ENCODE peak calls at places on chromosomes 6 and 20, in ten cellular contexts. D is esophagus squamous epithelium, J is A549, P is PC-9, W is left ventricle myocardium inferior, B is fibroblast of lung, Z is MM.1S, K is esophagus muscularis mucosa, Q is mammary epithelial cell, I is lung. V is an unnamed sample. For H3K4me1, the result is how much of the 10 kb centered on the place peaks cover.

GRCh38 chr6:140203611-140204553 is 829.4 kb upstream of the CITED2 start:
- DNase-seq in D (no peak), B (peak), P (no peak), W (no peak), I (no peak), Z (peak), Q (no peak), K (no peak), J (no peak), V (no peak)

GRCh38 chr6:108953681-108954080 is 105.5 kb downstream of the ARMC2 start:
- DNase-seq in Z (no peak), B (no peak), D (no peak), P (no peak), J (no peak), Q (no peak), I (no peak), K (no peak), W (no peak), V (no peak)

GRCh38 chr6:126396131-126396530 is 56.2 kb downstream of the CENPW start:
- DNase-seq in B (no peak), W (no peak), P (no peak), I (no peak), Z (no peak), D (no peak), J (no peak), Q (no peak), K (no peak), V (no peak)

GRCh38 chr20:15220009-15220656 is 882.7 kb upstream of the FLRT3 start:
- DNase-seq in P (no peak), K (no peak), D (no peak), Q (peak), J (no peak), I (no peak), W (no peak), Z (no peak), B (no peak), V (no peak)

GRCh38 chr20:59525500-59526241 is 78.7 kb upstream of the PHACTR3 start:
- DNase-seq in K (no peak), J (peak), I (peak), B (peak), Q (peak), D (no peak), P (peak), Z (peak), W (peak), V (peak)

GRCh38 chr6:168834814-168835213 is 393.8 kb downstream of the SMOC2 start:
- DNase-seq in W (no peak), J (no peak), I (no peak), P (no peak), Z (no peak), D (no peak), B (no peak), K (peak), Q (no peak), V (no peak)

GRCh38 chr6:105993769-105994521 is 92.2 kb upstream of the PRDM1 start:
- DNase-seq in Q (no peak), B (peak), J (no peak), P (no peak), K (no peak), D (no peak), W (peak), I (no peak), Z (peak), V (peak)

GRCh38 chr20:61525781-61526431 is 273.8 kb downstream of the CDH4 start:
- DNase-seq in K (no peak), D (no peak), W (no peak), I (no peak), Z (no peak), Q (no peak), B (peak), J (no peak), P (no peak), V (no peak)

GRCh38 chr6:133951881-133952814 is 876 bp upstream of the TBPL1 start:
- DNase-seq in B (peak), I (peak), K (no peak), Q (peak), J (peak), D (no peak), P (peak), W (peak), Z (peak), V (peak)

GRCh38 chr6:74268821-74269600 is 573.0 kb downstream of the CD109 start:
- DNase-seq in K (no peak), P (no peak), I (no peak), B (no peak), W (no peak), Q (no peak), D (no peak), Z (no peak), J (no peak), V (no peak)

GRCh38 chr6:46046558-46047169 is 31.0 kb upstream of the CLIC5 start:
- DNase-seq in K (peak), J (no peak), D (no peak), Q (no peak), P (no peak), B (no peak), W (no peak), Z (no peak), I (no peak), V (no peak)

GRCh38 chr6:54173084-54173483 is 61.8 kb downstream of the MLIP start:
- DNase-seq in W (no peak), B (peak), Q (no peak), J (no peak), P (no peak), D (no peak), K (no peak), Z (no peak), I (no peak), V (no peak)

GRCh38 chr6:35850209-35850608 is 45.1 kb downstream of the LHFPL5 start:
- DNase-seq in Z (no peak), J (no peak), B (no peak), W (no peak), D (no peak), K (no peak), I (no peak), P (no peak), Q (no peak), V (no peak)

GRCh38 chr20:59955131-59955796 is 3.0 kb upstream of the CDH26 start:
- DNase-seq in P (no peak), Z (peak), W (no peak), D (no peak), J (peak), B (no peak), Q (no peak), I (no peak), K (no peak), V (no peak)

GRCh38 chr6:6176132-6176531 is 144.3 kb downstream of the F13A1 start:
- DNase-seq in Q (no peak), J (no peak), P (no peak), W (no peak), D (no peak), B (no peak), K (no peak), I (no peak), Z (no peak), V (no peak)

GRCh38 chr6:71203211-71203610 is 85.4 kb upstream of the OGFRL1 start:
- DNase-seq in Z (no peak), K (no peak), D (no peak), W (no peak), I (no peak), B (no peak), J (no peak), Q (no peak), P (no peak), V (no peak)

GRCh38 chr6:1738682-1739081 is 129.0 kb downstream of the FOXC1 start:
- DNase-seq in K (no peak), J (no peak), D (no peak), W (no peak), I (no peak), P (no peak), Q (no peak), Z (no peak), B (no peak), V (no peak)
- H3K4me1 ChIP-seq in K (under half), J (under half), D (under half), W (under half), I (under half), P (under half), Q (under half), Z (under half), B (under half), V (under half)

GRCh38 chr6:110039996-110040383 is 61.9 kb downstream of the GPR6 start:
- DNase-seq in B (peak), I (peak), W (no peak), Q (peak), P (peak), J (peak), K (no peak), Z (peak), D (no peak), V (peak)
- H3K4me3 ChIP-seq in B (peak), I (no peak), W (peak), Q (no peak), P (peak), J (peak), K (peak), Z (peak), D (peak), V (peak)

GRCh38 chr20:1824834-1825233 is 70.4 kb upstream of the SIRPA start:
- DNase-seq in D (no peak), Z (no peak), J (no peak), K (no peak), W (no peak), B (no peak), I (no peak), P (no peak), Q (no peak), V (no peak)
- H3K4me1 ChIP-seq in D (under half), Z (under half), J (under half), K (under half), W (under half), B (under half), I (under half), P (under half), Q (under half), V (under half)

GRCh38 chr6:164164921-164165320 is 750.4 kb downstream of the QKI start:
- DNase-seq in Z (no peak), K (no peak), W (no peak), D (no peak), P (no peak), B (peak), I (no peak), J (no peak), Q (no peak), V (no peak)
- H3K4me3 ChIP-seq in Z (no peak), K (no peak), W (no peak), D (no peak), P (no peak), B (no peak), I (no peak), J (no peak), Q (no peak), V (no peak)

GRCh38 chr20:64065062-64065972 is 2.3 kb downstream of the TCEA2 start:
- DNase-seq in B (no peak), Z (peak), K (no peak), D (no peak), P (no peak), I (no peak), Q (no peak), W (no peak), J (no peak), V (no peak)

GRCh38 chr20:64064145-64064698 is 1.2 kb downstream of the TCEA2 start:
- DNase-seq in Z (no peak), W (no peak), I (no peak), P (peak), D (no peak), B (peak), Q (peak), K (no peak), J (peak), V (no peak)

GRCh38 chr20:64066984-64067605 is 4.1 kb downstream of the TCEA2 start:
- DNase-seq in Q (no peak), Z (no peak), D (no peak), P (no peak), W (no peak), I (no peak), J (no peak), B (no peak), K (no peak), V (no peak)

GRCh38 chr20:64067733-64068307 is 4.8 kb downstream of the TCEA2 start:
- DNase-seq in Q (no peak), Z (no peak), P (no peak), J (no peak), D (no peak), W (no peak), K (no peak), I (no peak), B (no peak), V (no peak)

DNA sequence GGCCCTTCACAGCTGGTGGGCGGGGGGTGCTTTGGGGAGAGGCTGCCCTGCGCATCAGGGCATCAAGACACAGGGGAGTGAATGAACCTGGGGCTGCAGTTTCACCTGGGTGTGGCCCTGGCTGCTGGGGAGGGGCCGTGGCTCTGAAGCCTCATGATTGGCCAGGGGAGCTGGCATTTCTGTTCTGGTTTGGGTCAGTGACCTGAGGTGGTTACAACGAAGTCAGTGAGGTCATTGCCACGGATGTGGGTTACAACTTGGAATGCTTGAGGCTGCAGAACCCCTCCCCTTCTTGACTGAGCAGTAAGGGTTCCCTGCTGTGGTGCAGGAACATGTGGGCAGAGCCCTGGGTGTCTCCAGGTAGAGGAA is 3.0 kb downstream of the TCEA2 start:
- DNase-seq in P (peak), I (no peak), D (no peak), W (no peak), K (no peak), Q (peak), J (peak), Z (peak), B (peak), V (no peak)
- H3K4me1 ChIP-seq in P (under half), I (under half), D (half or more), W (under half), K (under half), Q (under half), J (under half), Z (under half), B (under half), V (under half)

GRCh38 chr6:27562027-27562410 is 89.1 kb upstream of the ZNF184 start:
- DNase-seq in K (no peak), B (no peak), J (peak), Q (peak), W (no peak), I (no peak), D (no peak), P (no peak), Z (no peak), V (no peak)
- H3K4me3 ChIP-seq in K (no peak), B (no peak), J (peak), Q (peak), W (no peak), I (no peak), D (no peak), P (peak), Z (no peak), V (no peak)

V was measured in testis.